ENCODE peak calls at places on chromosomes 3 and 15, in seven cellular contexts. Z is GM23338, Y is GM23248, N is PC-9, I is SK-N-SH, P is neural progenitor cell, X is MM.1S. V is an unnamed sample.
A peak's percentile ranks its signal among the peaks of the same experiment; 100 is the strongest.

GRCh38 chr15:63551400-63551799 is 45.8 kb upstream of the FBXL22 start:
- DNase-seq in Z (no peak), Y (peak; percentile 73), N (no peak), I (no peak), P (no peak), X (no peak), V (peak; percentile 47)

GRCh38 chr15:85354432-85354831 is 26.0 kb upstream of the AKAP13 start:
- DNase-seq in Z (no peak), Y (peak; percentile 45), N (no peak), I (no peak), P (no peak), X (no peak), V (no peak)

GRCh38 chr3:151282921-151283320 is 4.6 kb upstream of the P2RY14 start:
- DNase-seq in Z (peak; percentile 41), Y (peak; percentile 56), N (no peak), I (peak; percentile 50), P (peak; percentile 36), X (peak; percentile 59), V (peak; percentile 64)

GRCh38 chr3:22373827-22374226 is 622.8 kb upstream of the ZNF385D start:
- DNase-seq in Z (no peak), Y (no peak), N (no peak), I (no peak), P (no peak), X (no peak), V (no peak)

GRCh38 chr15:98174286-98174685 is 213.8 kb downstream of the ARRDC4 start:
- DNase-seq in Z (peak; percentile 33), Y (no peak), N (no peak), I (no peak), P (no peak), X (no peak), V (no peak)

GRCh38 chr3:85678713-85679112 is 719.9 kb downstream of the CADM2 start:
- DNase-seq in Z (no peak), Y (no peak), N (no peak), I (no peak), P (no peak), X (no peak), V (peak; percentile 90)

GRCh38 chr3:37559461-37559860 is 302.2 kb upstream of the CTDSPL start:
- DNase-seq in Z (peak; percentile 30), Y (peak; percentile 44), N (no peak), I (no peak), P (peak; percentile 71), X (no peak), V (no peak)

GRCh38 chr3:52056521-52056967 is at the start of gene DUSP7:
- DNase-seq in Z (peak; percentile 72), Y (peak; percentile 85), N (peak; percentile 66), I (peak; percentile 88), P (peak; percentile 93), X (peak; percentile 80), V (peak; percentile 82)

GRCh38 chr3:125403789-125404188 is 28.7 kb upstream of the ZNF148 start:
- DNase-seq in Z (peak; percentile 17), Y (peak; percentile 75), N (no peak), I (no peak), P (no peak), X (no peak), V (no peak)

GRCh38 chr3:11536936-11537612 is 106.6 kb downstream of the VGLL4 start:
- DNase-seq in Z (no peak), Y (no peak), N (no peak), I (no peak), P (no peak), X (no peak), V (no peak)

GRCh38 chr3:71127463-71128243 is 455.9 kb downstream of the FOXP1 start:
- DNase-seq in Z (no peak), Y (peak; percentile 41), N (no peak), I (no peak), P (no peak), X (no peak), V (no peak)

GRCh38 chr3:132225664-132226063 is 91.5 kb upstream of the ACP3 start:
- DNase-seq in Z (no peak), Y (peak; percentile 50), N (no peak), I (no peak), P (no peak), X (no peak), V (peak; percentile 89)

GRCh38 chr3:145448436-145448835 is 712.5 kb downstream of the PLOD2 start:
- DNase-seq in Z (no peak), Y (no peak), N (no peak), I (no peak), P (no peak), X (no peak), V (peak; percentile 75)

GRCh38 chr15:96326551-96327154 is 3.8 kb upstream of the NR2F2 start:
- DNase-seq in Z (peak; percentile 69), Y (peak; percentile 82), N (peak; percentile 16), I (no peak), P (peak; percentile 78), X (peak; percentile 61), V (peak; percentile 65)

GRCh38 chr3:120218981-120219380 is 66.0 kb downstream of the GPR156 start:
- DNase-seq in Z (no peak), Y (no peak), N (no peak), I (no peak), P (no peak), X (no peak), V (peak; percentile 41)

GRCh38 chr3:183907176-183907575 is 22.5 kb upstream of the PARL start:
- DNase-seq in Z (peak; percentile 50), Y (no peak), N (no peak), I (no peak), P (no peak), X (no peak), V (no peak)

GRCh38 chr15:25734680-25735355 is 128.3 kb downstream of the ATP10A start:
- DNase-seq in Z (no peak), Y (no peak), N (no peak), I (peak; percentile 8), P (no peak), X (no peak), V (no peak)

GRCh38 chr3:183491923-183492848 is 63.3 kb downstream of the KLHL6 start:
- DNase-seq in Z (no peak), Y (no peak), N (no peak), I (no peak), P (no peak), X (no peak), V (no peak)

GRCh38 chr3:185813691-185814215 is 11.1 kb downstream of the IGF2BP2 start:
- DNase-seq in Z (peak; percentile 84), Y (peak; percentile 70), N (no peak), I (no peak), P (peak; percentile 37), X (no peak), V (no peak)

DNA sequence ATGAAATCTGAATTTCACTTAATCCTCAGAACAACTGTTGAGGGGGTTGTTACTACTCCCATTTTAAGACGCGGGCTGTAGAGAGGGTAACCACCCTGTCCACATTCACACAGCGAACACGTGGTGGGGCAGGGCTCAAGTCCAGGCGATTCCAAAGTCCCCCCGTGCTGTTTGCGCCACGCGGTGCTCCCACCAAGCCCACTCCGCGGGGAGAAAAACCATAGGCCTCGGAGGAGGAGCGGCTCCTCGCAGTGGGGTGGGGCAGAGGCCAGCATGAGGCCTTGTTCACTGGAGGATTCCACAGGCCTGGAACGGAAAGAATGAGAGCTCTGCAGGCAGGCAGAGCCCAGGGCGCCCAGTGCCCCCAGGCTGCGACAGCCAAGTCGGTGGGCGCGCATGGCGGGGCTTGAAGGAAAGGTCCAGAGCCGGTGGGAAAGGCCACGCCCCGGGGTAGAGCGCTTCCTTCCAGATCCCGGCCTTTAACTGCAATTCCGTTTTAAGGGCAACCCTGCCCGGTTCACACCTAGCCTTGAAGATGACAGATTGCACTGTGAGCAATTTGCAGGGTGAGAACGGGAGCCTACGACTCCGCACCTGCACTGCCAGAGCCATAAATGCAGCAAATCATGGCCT is 161.8 kb upstream of the TBL1XR1 start:
- DNase-seq in Z (peak; percentile 80), Y (peak; percentile 13), N (peak; percentile 65), I (peak; percentile 47), P (peak; percentile 74), X (peak; percentile 86), V (peak; percentile 46)
- H3F3A ChIP-seq in Z (peaks cover 9% of the 10 kb centered on the region), Y (peaks cover 22% of the 10 kb centered on the region), N (peaks cover 53% of the 10 kb centered on the region), I (peaks cover 25% of the 10 kb centered on the region), P (peaks cover 37% of the 10 kb centered on the region), X (peaks cover 47% of the 10 kb centered on the region), V (peaks cover 8% of the 10 kb centered on the region)

GRCh38 chr15:100920516-100921135 is 1.5 kb downstream of the LRRK1 start:
- DNase-seq in Z (no peak), Y (no peak), N (no peak), I (no peak), P (peak; percentile 21), X (no peak), V (no peak)
- H3F3A ChIP-seq in Z (no peaks in the 10 kb centered on the region), Y (no peaks in the 10 kb centered on the region), N (peaks cover 31% of the 10 kb centered on the region), I (peaks cover 11% of the 10 kb centered on the region), P (no peaks in the 10 kb centered on the region), X (peaks cover 37% of the 10 kb centered on the region), V (peaks cover 20% of the 10 kb centered on the region)

GRCh38 chr15:43776718-43777292 is at the start of gene ELL3:
- DNase-seq in Z (peak; percentile 80), Y (peak; percentile 88), N (peak; percentile 75), I (peak; percentile 61), P (peak; percentile 75), X (peak; percentile 52), V (peak; percentile 83)

GRCh38 chr15:43774062-43774461 is 2.7 kb downstream of the ELL3 start:
- DNase-seq in Z (no peak), Y (no peak), N (no peak), I (no peak), P (no peak), X (no peak), V (no peak)

GRCh38 chr15:43777293-43777819 is 590 bp upstream of the ELL3 start:
- DNase-seq in Z (peak; percentile 84), Y (peak; percentile 87), N (peak; percentile 77), I (peak; percentile 65), P (peak; percentile 74), X (peak; percentile 65), V (peak; percentile 77)

GRCh38 chr15:43775411-43775965 is 1.3 kb downstream of the ELL3 start:
- DNase-seq in Z (peak; percentile 66), Y (peak; percentile 74), N (peak; percentile 62), I (peak; percentile 52), P (peak; percentile 40), X (no peak), V (peak; percentile 95)

DNA sequence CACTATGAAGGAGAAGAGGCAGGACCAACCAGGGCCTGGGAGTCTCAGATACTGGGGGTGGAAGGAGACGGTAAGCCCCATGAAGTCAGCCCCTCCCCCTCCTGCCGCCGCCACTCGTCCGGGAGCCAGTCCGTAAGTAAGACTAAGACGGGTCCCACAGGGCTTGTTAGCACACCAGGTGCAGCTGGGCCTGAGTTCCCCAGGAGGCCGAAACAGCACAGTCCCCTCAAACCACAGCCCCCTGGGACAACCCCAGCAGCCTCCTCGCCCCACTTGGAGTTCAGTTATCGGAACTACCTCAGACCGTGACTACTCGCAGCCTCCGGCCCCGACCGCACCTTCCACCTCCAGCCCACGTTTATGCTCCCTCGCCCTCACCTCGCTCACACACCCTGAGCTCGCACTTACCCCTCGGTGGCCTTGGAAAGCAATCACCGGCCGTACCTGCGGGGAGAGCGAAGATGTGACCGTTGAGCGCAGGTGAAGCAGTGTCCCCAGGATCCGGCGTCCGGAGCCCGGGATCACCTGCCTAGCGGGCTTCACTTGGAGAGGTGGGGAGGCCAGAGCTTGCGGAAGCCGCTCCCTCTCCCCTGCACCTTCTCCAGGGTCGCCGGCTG is 557 bp downstream of the ELL3 start:
- DNase-seq in Z (peak; percentile 82), Y (no peak), N (peak; percentile 37), I (no peak), P (peak; percentile 65), X (no peak), V (peak; percentile 25)
- H3F3A ChIP-seq in Z (peaks cover 49% of the 10 kb centered on the region), Y (peaks cover 53% of the 10 kb centered on the region), N (peaks cover 32% of the 10 kb centered on the region), I (peaks cover 40% of the 10 kb centered on the region), P (peaks cover 58% of the 10 kb centered on the region), X (peaks cover 16% of the 10 kb centered on the region), V (no peaks in the 10 kb centered on the region)

DNA sequence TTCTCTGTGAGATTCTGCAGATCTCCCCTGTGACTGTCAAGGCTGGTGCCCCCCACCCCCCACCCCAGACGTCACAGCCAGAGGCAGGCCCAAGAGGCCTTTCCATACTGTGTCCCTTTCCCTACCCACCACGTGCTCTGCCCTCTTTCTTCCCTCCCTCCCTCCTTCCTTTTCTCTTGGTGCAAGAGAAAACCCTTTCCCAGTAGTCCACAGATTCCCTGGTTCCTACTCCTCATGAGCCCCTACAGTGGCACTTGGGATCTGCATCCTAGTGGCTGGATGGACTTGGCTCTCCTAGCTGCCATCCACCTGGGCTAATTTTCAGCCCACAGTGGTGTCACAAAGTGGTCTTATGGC is 35.1 kb downstream of the KLF13 start:
- DNase-seq in Z (peak; percentile 48), Y (no peak), N (no peak), I (peak; percentile 55), P (peak; percentile 11), X (no peak), V (no peak)
- H3F3A ChIP-seq in Z (no peaks in the 10 kb centered on the region), Y (no peaks in the 10 kb centered on the region), N (no peaks in the 10 kb centered on the region), I (no peaks in the 10 kb centered on the region), P (peaks cover 5% of the 10 kb centered on the region), X (peaks cover 84% of the 10 kb centered on the region), V (no peaks in the 10 kb centered on the region)